ENCODE peak calls at places on chromosomes 4 and X, in four cellular contexts. Z is tibial artery, W is PC-3, U is Peyer's patch. V is an unnamed sample.

GRCh38 chrX:106931831-106932491 is 11.8 kb downstream of the CLDN2 start:
- DNase-seq in Z (no peak), U (no peak), W (no peak), V (no peak)

GRCh38 chrX:151954730-151955129 is 19.7 kb downstream of the GABRE start:
- DNase-seq in U (no peak), W (no peak), Z (no peak), V (no peak)

GRCh38 chr4:138658518-138658917 is 357.1 kb upstream of the NOCT start:
- DNase-seq in U (no peak), Z (no peak), W (no peak), V (no peak)

GRCh38 chr4:156933633-156934258 is 37.9 kb downstream of the PDGFC start:
- DNase-seq in U (no peak), Z (no peak), W (peak; percentile 94), V (no peak)

GRCh38 chr4:165502919-165503907 is 124.4 kb downstream of the CPE start:
- DNase-seq in U (no peak), W (peak; percentile 80), Z (no peak), V (no peak)

GRCh38 chr4:11418610-11419009 is 10.1 kb downstream of the HS3ST1 start:
- DNase-seq in W (peak; percentile 12), Z (no peak), U (no peak), V (peak; percentile 19)

GRCh38 chr4:11011249-11011648 is 326.7 kb upstream of the CLNK start:
- DNase-seq in U (no peak), W (peak; percentile 1), Z (no peak), V (no peak)

GRCh38 chr4:149897784-149898183 is 82.1 kb upstream of the IQCM start:
- DNase-seq in U (no peak), W (peak; percentile 18), Z (no peak), V (no peak)

GRCh38 chr4:13711233-13711775 is 83.8 kb upstream of the BOD1L1 start:
- DNase-seq in W (no peak), Z (no peak), U (no peak), V (no peak)

GRCh38 chr4:1578968-1579833 is 104.9 kb downstream of the FAM53A start:
- DNase-seq in W (peak; percentile 69), Z (peak; percentile 83), U (peak; percentile 81), V (peak; percentile 70)

GRCh38 chr4:95086532-95086931 is 328.8 kb downstream of the BMPR1B start:
- DNase-seq in Z (no peak), U (no peak), W (peak; percentile 89), V (no peak)

GRCh38 chrX:112826020-112826419 is 14.6 kb downstream of the AMOT start:
- DNase-seq in Z (no peak), U (no peak), W (no peak), V (no peak)

GRCh38 chrX:16465081-16465876 is 184.7 kb upstream of the S100G start:
- DNase-seq in W (peak; percentile 21), U (no peak), Z (no peak), V (no peak)

GRCh38 chrX:111568356-111568755 is 56.9 kb downstream of the SERTM2 start:
- DNase-seq in U (no peak), W (peak; percentile 2), Z (no peak), V (no peak)

GRCh38 chrX:68748030-68748429 is 80.8 kb upstream of the EFNB1 start:
- DNase-seq in W (no peak), Z (no peak), U (no peak), V (no peak)

GRCh38 chr4:166012129-166013078 is 139.4 kb downstream of the TLL1 start:
- DNase-seq in W (peak; percentile 71), U (no peak), Z (no peak), V (no peak)

GRCh38 chr4:36399762-36400353 is 118.4 kb downstream of the DTHD1 start:
- DNase-seq in U (no peak), Z (no peak), W (peak; percentile 53), V (peak; percentile 30)

GRCh38 chrX:113305496-113305895 is 464.9 kb upstream of the AMOT start:
- DNase-seq in U (no peak), Z (no peak), W (peak; percentile 11), V (no peak)

GRCh38 chrX:118627084-118627758 is 100.2 kb upstream of the IL13RA1 start:
- DNase-seq in Z (no peak), U (no peak), W (peak; percentile 60), V (no peak)

GRCh38 chr4:1900624-1901023 is 29.4 kb downstream of the NSD2 start:
- DNase-seq in Z (no peak), W (no peak), U (no peak), V (no peak)

GRCh38 chr4:174265917-174266316 is 17.6 kb downstream of the FBXO8 start:
- DNase-seq in U (no peak), Z (no peak), W (no peak), V (no peak)

GRCh38 chr4:36209941-36210663 is 34.2 kb downstream of the ARAP2 start:
- DNase-seq in W (no peak), Z (no peak), U (no peak), V (no peak)

GRCh38 chrX:155880586-155881157 is 473 bp upstream of the VAMP7 start:
- DNase-seq in Z (no peak), U (no peak), W (no peak), V (no peak)

GRCh38 chr4:183424109-183424751 is 20.2 kb upstream of the CDKN2AIP start:
- DNase-seq in Z (no peak), W (peak; percentile 57), U (no peak), V (no peak)

GRCh38 chr4:111641813-111642579 is 503.3 kb upstream of the FAM241A start:
- DNase-seq in W (peak; percentile 81), U (no peak), Z (peak; percentile 64), V (no peak)

GRCh38 chrX:129665916-129666644 is 11.3 kb upstream of the APLN start:
- DNase-seq in U (no peak), W (peak; percentile 90), Z (peak; percentile 28), V (no peak)

GRCh38 chr4:185950891-185951290 is 118.1 kb upstream of the TLR3 start:
- DNase-seq in U (no peak), W (no peak), Z (no peak), V (no peak)

GRCh38 chr4:8434251-8435073 is 6.1 kb downstream of the ACOX3 start:
- DNase-seq in U (no peak), Z (no peak), W (no peak), V (no peak)

GRCh38 chr4:8439168-8439567 is 1.4 kb downstream of the ACOX3 start:
- DNase-seq in Z (no peak), W (peak; percentile 47), U (no peak), V (no peak)

GRCh38 chr4:8433181-8433580 is 7.3 kb downstream of the ACOX3 start:
- DNase-seq in U (no peak), W (no peak), Z (no peak), V (no peak)

GRCh38 chr4:8438743-8439142 is 1.8 kb downstream of the ACOX3 start:
- DNase-seq in U (no peak), W (no peak), Z (no peak), V (no peak)

DNA sequence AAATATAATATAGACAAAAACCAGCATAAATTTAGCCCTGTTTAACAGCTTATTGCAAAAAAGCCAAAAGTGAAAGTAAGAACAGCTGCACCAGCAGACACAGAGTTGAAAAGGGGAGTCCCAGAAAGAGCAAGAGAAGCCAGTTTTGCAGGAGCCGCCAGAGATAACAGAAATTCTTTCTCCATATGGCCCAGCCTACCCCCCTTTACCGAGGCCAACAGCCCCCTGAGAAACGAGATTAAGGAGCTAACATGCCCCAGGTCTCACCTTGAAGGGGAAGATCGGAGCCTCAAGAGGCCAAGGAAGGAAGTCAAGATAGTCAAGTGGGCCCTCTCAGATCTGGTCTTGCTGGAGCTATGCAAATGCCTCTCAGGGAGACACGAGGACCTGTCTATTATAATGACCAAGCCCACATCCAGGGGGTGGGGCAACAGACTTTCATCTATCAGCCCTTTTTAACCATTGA is 4.8 kb downstream of the ACOX3 start:
- DNase-seq in U (no peak), W (no peak), Z (no peak), V (no peak)
- H3K27ac ChIP-seq in U (peak overlapping the region; percentile 53), W (no peak overlapping the region), Z (peak overlapping the region; percentile 6), V (peak overlapping the region; percentile 62)

DNA sequence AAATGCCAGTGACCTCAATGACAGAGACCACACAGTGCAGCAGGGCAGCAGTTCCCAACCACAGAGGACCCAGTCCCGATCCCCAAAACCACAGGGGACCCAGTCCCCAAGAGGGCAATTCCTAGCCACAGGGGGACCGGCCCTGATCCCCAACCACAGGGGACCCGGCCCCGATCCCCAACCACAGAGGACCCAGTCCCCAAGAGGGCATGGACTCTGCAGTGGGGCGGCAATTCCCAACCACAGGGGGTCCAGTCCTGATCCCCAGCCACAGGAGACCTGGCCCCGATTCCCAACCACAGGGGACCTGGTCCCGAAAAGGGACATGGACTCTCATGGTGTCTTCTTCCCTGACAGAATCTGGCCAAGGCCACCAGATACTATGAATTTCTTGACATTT is 136.3 kb downstream of the AFAP1 start:
- DNase-seq in U (no peak), W (no peak), Z (no peak), V (no peak)
- TF ChIP-seq CTCF in U (no peak), W (no peak), Z (no peak), V (no peak)

DNA sequence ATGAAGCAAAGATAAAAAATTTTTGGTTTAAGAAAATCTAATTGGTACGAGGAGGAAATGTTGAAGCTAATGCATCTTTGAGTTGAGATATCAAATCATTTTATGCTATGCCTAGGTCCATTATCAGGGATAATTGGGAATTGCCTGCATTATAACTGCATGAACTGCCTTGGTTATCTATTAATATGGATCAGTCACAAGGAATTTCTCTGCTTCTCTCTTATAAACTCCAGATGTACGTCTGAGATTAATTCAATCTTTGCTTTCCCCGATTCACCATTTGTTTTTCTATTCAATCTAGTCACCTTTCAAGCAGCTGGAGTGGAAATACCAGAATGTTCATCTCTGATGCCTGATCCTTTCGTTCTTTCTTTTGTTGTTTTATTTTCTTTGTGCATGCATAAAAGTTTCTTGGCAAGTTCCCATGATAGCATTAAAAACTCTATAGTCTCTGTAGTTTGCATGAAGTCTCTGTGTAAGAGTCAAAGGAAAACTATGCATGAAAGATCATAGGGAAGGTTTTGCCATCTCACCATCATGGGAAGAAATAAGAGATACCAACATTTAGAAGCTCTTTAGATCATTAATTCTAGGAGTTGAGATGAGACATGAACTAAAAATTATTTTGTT is 22.6 kb downstream of the SYNPO2 start:
- DNase-seq in W (no peak), U (no peak), Z (no peak), V (no peak)
- H3K27ac ChIP-seq in W (no peak overlapping the region), U (no peak overlapping the region), Z (peak overlapping the region; percentile 90), V (no peak overlapping the region)

GRCh38 chr4:43410636-43411035 is 518.1 kb downstream of the GRXCR1 start:
- DNase-seq in Z (no peak), W (no peak), U (no peak), V (no peak)

GRCh38 chr4:43411226-43411625 is 518.7 kb downstream of the GRXCR1 start:
- DNase-seq in W (no peak), Z (no peak), U (no peak), V (no peak)
- TF ChIP-seq CTCF in W (no peak), Z (no peak), U (no peak), V (no peak)

DNA sequence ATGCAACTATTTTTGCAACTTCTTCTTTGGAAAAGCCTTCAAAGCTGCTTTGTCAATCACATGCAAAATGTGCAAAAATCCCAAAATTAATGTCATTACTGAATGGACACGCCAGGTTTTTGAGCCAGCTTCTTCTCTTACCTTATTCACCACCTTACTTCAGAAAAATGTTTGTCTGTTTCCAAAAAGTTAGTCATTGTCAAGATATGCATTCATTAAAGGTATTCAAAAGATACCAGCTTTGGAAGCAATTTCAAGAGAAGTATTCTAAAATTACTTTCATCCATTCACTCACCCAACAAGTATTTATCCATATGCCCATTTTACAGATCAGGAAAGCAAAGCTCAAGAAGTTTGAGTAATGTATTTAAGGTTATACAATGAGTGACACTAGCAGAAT is 2.3 kb upstream of the SEPSECS start:
- DNase-seq in Z (no peak), U (no peak), W (peak; percentile 52), V (no peak)
- H3K27ac ChIP-seq in Z (no peak overlapping the region), U (no peak overlapping the region), W (peak overlapping the region; percentile 83), V (no peak overlapping the region)